ENCODE peak calls at places on chromosomes 13 and 19, in ten cellular contexts. W is progenitor cell of endocrine pancreas, A is dorsolateral prefrontal cortex, N is Peyer's patch, O is AG04449, Y is AG04450, U is WERI-Rb-1, G is neural crest cell, Z is left ventricle myocardium inferior, D is testis. Q is an unnamed sample.

GRCh38 chr19:41089955-41090354 is 1.7 kb downstream of the CYP2A13 start:
- DNase-seq in W (no peak), A (no peak), N (no peak), O (no peak), Y (no peak), U (no peak), G (no peak), Z (no peak), D (no peak), Q (no peak)

GRCh38 chr13:96020155-96020575 is 33.0 kb downstream of the UGGT2 start:
- DNase-seq in W (no peak), A (no peak), N (no peak), O (peak; percentile 31), Y (peak; percentile 27), U (peak; percentile 62), G (peak; percentile 7), Z (no peak), D (peak; percentile 49), Q (no peak)

GRCh38 chr19:42143341-42144234 is 11.3 kb upstream of the POU2F2 start:
- DNase-seq in W (peak; percentile 68), A (no peak), N (no peak), O (no peak), Y (no peak), U (no peak), G (peak; percentile 65), Z (no peak), D (no peak), Q (no peak)

GRCh38 chr13:109361562-109361961 is 424.8 kb downstream of the IRS2 start:
- DNase-seq in W (no peak), A (no peak), N (no peak), O (no peak), Y (no peak), U (no peak), G (no peak), Z (no peak), D (no peak), Q (no peak)

GRCh38 chr13:88042489-88042888 is 371.3 kb downstream of the SLITRK5 start:
- DNase-seq in W (no peak), A (no peak), N (no peak), O (no peak), Y (no peak), U (no peak), G (no peak), Z (no peak), D (no peak), Q (no peak)

GRCh38 chr19:10114651-10115391 is 3.3 kb downstream of the P2RY11 start:
- DNase-seq in W (no peak), A (no peak), N (no peak), O (no peak), Y (no peak), U (no peak), G (no peak), Z (no peak), D (no peak), Q (no peak)

GRCh38 chr19:33720155-33720493 is 76.5 kb upstream of the KCTD15 start:
- DNase-seq in W (no peak), A (no peak), N (no peak), O (no peak), Y (no peak), U (no peak), G (no peak), Z (no peak), D (no peak), Q (no peak)

GRCh38 chr19:13149628-13150186 is 468 bp downstream of the STX10 start:
- DNase-seq in W (peak; percentile 48), A (peak; percentile 66), N (peak; percentile 57), O (no peak), Y (no peak), U (peak; percentile 42), G (peak; percentile 36), Z (peak; percentile 44), D (peak; percentile 55), Q (no peak)

GRCh38 chr19:54160182-54160811 is 776 bp upstream of the LENG1 start:
- DNase-seq in W (no peak), A (no peak), N (no peak), O (no peak), Y (no peak), U (no peak), G (no peak), Z (no peak), D (no peak), Q (no peak)

GRCh38 chr13:74056829-74057564 is 77.2 kb downstream of the KLF12 start:
- DNase-seq in W (no peak), A (no peak), N (no peak), O (no peak), Y (no peak), U (no peak), G (no peak), Z (peak; percentile 79), D (peak; percentile 62), Q (no peak)

GRCh38 chr13:97215325-97215724 is 6.8 kb upstream of the MBNL2 start:
- DNase-seq in W (no peak), A (no peak), N (no peak), O (no peak), Y (no peak), U (no peak), G (no peak), Z (no peak), D (no peak), Q (no peak)

GRCh38 chr19:19227217-19227616 is 15.5 kb downstream of the NCAN start:
- DNase-seq in W (no peak), A (no peak), N (no peak), O (no peak), Y (no peak), U (no peak), G (no peak), Z (no peak), D (no peak), Q (no peak)

GRCh38 chr13:106418556-106418955 is 116.9 kb downstream of the EFNB2 start:
- DNase-seq in W (no peak), A (no peak), N (no peak), O (peak; percentile 59), Y (peak; percentile 46), U (no peak), G (no peak), Z (no peak), D (no peak), Q (no peak)
- TF ChIP-seq CTCF in W (no peak), A (no peak), N (no peak), O (no peak), Y (no peak), U (no peak), G (no peak), Z (no peak), D (no peak), Q (no peak)

GRCh38 chr13:38969187-38969586 is 21.4 kb downstream of the STOML3 start:
- DNase-seq in W (no peak), A (no peak), N (no peak), O (no peak), Y (no peak), U (no peak), G (no peak), Z (no peak), D (no peak), Q (no peak)

GRCh38 chr13:38965281-38965680 is 25.4 kb downstream of the STOML3 start:
- DNase-seq in W (no peak), A (no peak), N (no peak), O (no peak), Y (no peak), U (no peak), G (no peak), Z (no peak), D (no peak), Q (no peak)

GRCh38 chr13:38967446-38967845 is 23.2 kb downstream of the STOML3 start:
- DNase-seq in W (no peak), A (no peak), N (no peak), O (no peak), Y (no peak), U (peak; percentile 55), G (no peak), Z (no peak), D (peak; percentile 16), Q (no peak)

GRCh38 chr13:38970380-38971051 is 20.1 kb downstream of the STOML3 start:
- DNase-seq in W (no peak), A (no peak), N (no peak), O (no peak), Y (no peak), U (no peak), G (no peak), Z (no peak), D (no peak), Q (no peak)
- TF ChIP-seq CTCF in W (no peak), A (peak; percentile 10), N (no peak), O (no peak), Y (no peak), U (no peak), G (no peak), Z (no peak), D (no peak), Q (peak; percentile 41)

GRCh38 chr13:91576590-91576989 is 178.2 kb downstream of the GPC5 start:
- DNase-seq in W (no peak), A (no peak), N (no peak), O (no peak), Y (no peak), U (peak; percentile 51), G (peak; percentile 4), Z (no peak), D (no peak), Q (no peak)
- TF ChIP-seq CTCF in W (peak; percentile 60), A (no peak), N (no peak), O (no peak), Y (no peak), U (peak; percentile 81), G (peak; percentile 58), Z (no peak), D (no peak), Q (peak; percentile 66)

GRCh38 chr19:36363845-36364244 is 15.2 kb downstream of the ZFP14 start:
- DNase-seq in W (no peak), A (no peak), N (no peak), O (no peak), Y (no peak), U (no peak), G (no peak), Z (no peak), D (no peak), Q (no peak)
- TF ChIP-seq CTCF in W (no peak), A (no peak), N (no peak), O (no peak), Y (no peak), U (no peak), G (no peak), Z (no peak), D (no peak), Q (no peak)

GRCh38 chr13:78323040-78323439 is 280.3 kb downstream of the POU4F1 start:
- DNase-seq in W (no peak), A (no peak), N (no peak), O (no peak), Y (no peak), U (no peak), G (no peak), Z (no peak), D (no peak), Q (no peak)
- TF ChIP-seq CTCF in W (no peak), A (no peak), N (no peak), O (no peak), Y (no peak), U (no peak), G (no peak), Z (no peak), D (no peak), Q (no peak)

GRCh38 chr13:47337781-47338507 is 441.1 kb upstream of the HTR2A start:
- DNase-seq in W (no peak), A (no peak), N (no peak), O (peak; percentile 80), Y (peak; percentile 52), U (peak; percentile 90), G (no peak), Z (no peak), D (no peak), Q (no peak)
- TF ChIP-seq CTCF in W (no peak), A (no peak), N (no peak), O (no peak), Y (no peak), U (peak; percentile 8), G (no peak), Z (no peak), D (no peak), Q (no peak)